ENCODE peak calls at places on chromosomes 5 and 9, in seven cellular contexts. One of them, this sample, is unnamed.

GRCh38 chr9:96501981-96502833 is 52.2 kb downstream of the HABP4 start:
- DNase-seq in GM20000: no peak
- DNase-seq in AG04450: no peak
- DNase-seq in iris pigment epithelial cell: no peak
- DNase-seq in T-helper 2 cell: no peak
- DNase-seq in NCI-H1092: no peak
- DNase-seq in stimulated activated naive CD8-positive, alpha-beta T cell treated with anti-CD3 and anti-CD28 coated beads, Interleukin-15, Interleukin-2, amounts not matched to agents 100 U/mL and 50 U/mL, for 24 hours: no peak
- DNase-seq in this sample: no peak

GRCh38 chr5:78547171-78547570 is 101.4 kb downstream of the LHFPL2 start:
- DNase-seq in NCI-H1092: no peak
- DNase-seq in T-helper 2 cell: no peak
- DNase-seq in iris pigment epithelial cell: peak; percentile 56
- DNase-seq in stimulated activated naive CD8-positive, alpha-beta T cell treated with anti-CD3 and anti-CD28 coated beads, Interleukin-15, Interleukin-2, amounts not matched to agents 100 U/mL and 50 U/mL, for 24 hours: no peak
- DNase-seq in GM20000: no peak
- DNase-seq in AG04450: no peak
- DNase-seq in this sample: no peak

GRCh38 chr5:115414406-115415142 is 118.1 kb upstream of the CCDC112 start:
- DNase-seq in AG04450: peak; percentile 98
- DNase-seq in GM20000: peak; percentile 14
- DNase-seq in iris pigment epithelial cell: peak; percentile 83
- DNase-seq in T-helper 2 cell: no peak
- DNase-seq in NCI-H1092: no peak
- DNase-seq in stimulated activated naive CD8-positive, alpha-beta T cell treated with anti-CD3 and anti-CD28 coated beads, Interleukin-15, Interleukin-2, amounts not matched to agents 100 U/mL and 50 U/mL, for 24 hours: no peak
- DNase-seq in this sample: peak; percentile 72

GRCh38 chr5:123696948-123697347 is 185.0 kb downstream of the CSNK1G3 start:
- DNase-seq in GM20000: no peak
- DNase-seq in iris pigment epithelial cell: no peak
- DNase-seq in T-helper 2 cell: no peak
- DNase-seq in stimulated activated naive CD8-positive, alpha-beta T cell treated with anti-CD3 and anti-CD28 coated beads, Interleukin-15, Interleukin-2, amounts not matched to agents 100 U/mL and 50 U/mL, for 24 hours: no peak
- DNase-seq in AG04450: no peak
- DNase-seq in NCI-H1092: no peak
- DNase-seq in this sample: no peak

GRCh38 chr9:131546336-131547084 is 1.2 kb downstream of the PRRT1B start:
- DNase-seq in iris pigment epithelial cell: peak; percentile 22
- DNase-seq in GM20000: no peak
- DNase-seq in AG04450: no peak
- DNase-seq in NCI-H1092: peak; percentile 21
- DNase-seq in T-helper 2 cell: no peak
- DNase-seq in stimulated activated naive CD8-positive, alpha-beta T cell treated with anti-CD3 and anti-CD28 coated beads, Interleukin-15, Interleukin-2, amounts not matched to agents 100 U/mL and 50 U/mL, for 24 hours: no peak
- DNase-seq in this sample: no peak

GRCh38 chr5:74576941-74577456 is 63.5 kb downstream of the ENC1 start:
- DNase-seq in stimulated activated naive CD8-positive, alpha-beta T cell treated with anti-CD3 and anti-CD28 coated beads, Interleukin-15, Interleukin-2, amounts not matched to agents 100 U/mL and 50 U/mL, for 24 hours: no peak
- DNase-seq in iris pigment epithelial cell: peak; percentile 86
- DNase-seq in GM20000: peak; percentile 62
- DNase-seq in NCI-H1092: no peak
- DNase-seq in AG04450: no peak
- DNase-seq in T-helper 2 cell: no peak
- DNase-seq in this sample: no peak

GRCh38 chr9:38144421-38144820 is 75.4 kb upstream of the SHB start:
- DNase-seq in NCI-H1092: no peak
- DNase-seq in T-helper 2 cell: no peak
- DNase-seq in GM20000: no peak
- DNase-seq in AG04450: no peak
- DNase-seq in stimulated activated naive CD8-positive, alpha-beta T cell treated with anti-CD3 and anti-CD28 coated beads, Interleukin-15, Interleukin-2, amounts not matched to agents 100 U/mL and 50 U/mL, for 24 hours: no peak
- DNase-seq in iris pigment epithelial cell: peak; percentile 74
- DNase-seq in this sample: peak; percentile 58

GRCh38 chr9:14517154-14517906 is 175.9 kb downstream of the ZDHHC21 start:
- DNase-seq in AG04450: no peak
- DNase-seq in T-helper 2 cell: no peak
- DNase-seq in NCI-H1092: no peak
- DNase-seq in GM20000: no peak
- DNase-seq in stimulated activated naive CD8-positive, alpha-beta T cell treated with anti-CD3 and anti-CD28 coated beads, Interleukin-15, Interleukin-2, amounts not matched to agents 100 U/mL and 50 U/mL, for 24 hours: no peak
- DNase-seq in iris pigment epithelial cell: no peak
- DNase-seq in this sample: no peak

GRCh38 chr9:23611874-23612273 is 214.2 kb downstream of the ELAVL2 start:
- DNase-seq in stimulated activated naive CD8-positive, alpha-beta T cell treated with anti-CD3 and anti-CD28 coated beads, Interleukin-15, Interleukin-2, amounts not matched to agents 100 U/mL and 50 U/mL, for 24 hours: no peak
- DNase-seq in iris pigment epithelial cell: peak; percentile 20
- DNase-seq in GM20000: no peak
- DNase-seq in AG04450: no peak
- DNase-seq in NCI-H1092: no peak
- DNase-seq in T-helper 2 cell: no peak
- DNase-seq in this sample: no peak

GRCh38 chr9:115261656-115262081 is 143.7 kb upstream of the TNC start:
- DNase-seq in iris pigment epithelial cell: no peak
- DNase-seq in stimulated activated naive CD8-positive, alpha-beta T cell treated with anti-CD3 and anti-CD28 coated beads, Interleukin-15, Interleukin-2, amounts not matched to agents 100 U/mL and 50 U/mL, for 24 hours: no peak
- DNase-seq in GM20000: no peak
- DNase-seq in AG04450: no peak
- DNase-seq in NCI-H1092: no peak
- DNase-seq in T-helper 2 cell: no peak
- DNase-seq in this sample: no peak

GRCh38 chr5:52787600-52788504 is at the start of the genes ITGA1 and PELO:
- DNase-seq in T-helper 2 cell: peak; percentile 34
- DNase-seq in iris pigment epithelial cell: peak; percentile 89
- DNase-seq in GM20000: peak; percentile 73
- DNase-seq in stimulated activated naive CD8-positive, alpha-beta T cell treated with anti-CD3 and anti-CD28 coated beads, Interleukin-15, Interleukin-2, amounts not matched to agents 100 U/mL and 50 U/mL, for 24 hours: peak; percentile 74
- DNase-seq in AG04450: peak; percentile 59
- DNase-seq in NCI-H1092: no peak
- DNase-seq in this sample: no peak

GRCh38 chr5:173557123-173557903 is 59.1 kb downstream of the BOD1 start:
- DNase-seq in T-helper 2 cell: no peak
- DNase-seq in GM20000: no peak
- DNase-seq in iris pigment epithelial cell: peak; percentile 16
- DNase-seq in NCI-H1092: no peak
- DNase-seq in AG04450: no peak
- DNase-seq in stimulated activated naive CD8-positive, alpha-beta T cell treated with anti-CD3 and anti-CD28 coated beads, Interleukin-15, Interleukin-2, amounts not matched to agents 100 U/mL and 50 U/mL, for 24 hours: no peak
- DNase-seq in this sample: no peak

GRCh38 chr5:151772029-151772867 is 494 bp downstream of the G3BP1 start:
- DNase-seq in stimulated activated naive CD8-positive, alpha-beta T cell treated with anti-CD3 and anti-CD28 coated beads, Interleukin-15, Interleukin-2, amounts not matched to agents 100 U/mL and 50 U/mL, for 24 hours: peak; percentile 50
- DNase-seq in GM20000: peak; percentile 33
- DNase-seq in T-helper 2 cell: peak; percentile 21
- DNase-seq in AG04450: no peak
- DNase-seq in iris pigment epithelial cell: peak; percentile 49
- DNase-seq in NCI-H1092: peak; percentile 6
- DNase-seq in this sample: no peak

This sample was measured in non-pigmented ciliary epithelial cell.